ENCODE peak calls at places on chromosome X, in five cellular contexts. G is HFF-Myc; I is activated CD4-positive, alpha-beta T cell treated with anti-CD3 and anti-CD28 coated beads, Interleukin-2, amount 50 U/mL, for 1 hour; Z is AG08396; Y is stimulated activated CD4-positive, alpha-beta T cell treated with anti-CD3 and anti-CD28 coated beads, Interleukin-1b, Interleukin-23, amount 100 ng/mL, for 48 hours. L is an unnamed sample.
A peak's percentile ranks its signal among the peaks of the same experiment; 100 is the strongest.

GRCh38 chrX:22338740-22339139 is 66.0 kb downstream of the CBLL2 start:
- DNase-seq in G (no peak), Z (no peak), Y (no peak), I (no peak), L (no peak)

GRCh38 chrX:41688835-41689234 is at the start of gene GPR34:
- DNase-seq in I (no peak), Z (no peak), Y (peak; percentile 3), G (no peak), L (no peak)

GRCh38 chrX:13469963-13470679 is 99.3 kb upstream of the EGFL6 start:
- DNase-seq in Y (no peak), Z (peak; percentile 25), G (no peak), I (no peak), L (no peak)

GRCh38 chrX:32530802-32531403 is 680.4 kb downstream of the DMD start:
- DNase-seq in I (no peak), G (no peak), Y (no peak), Z (peak; percentile 5), L (no peak)

GRCh38 chrX:125203379-125203736 is 116.3 kb upstream of the TEX13C start:
- DNase-seq in G (no peak), I (no peak), Y (no peak), Z (no peak), L (no peak)

GRCh38 chrX:10989386-10989785 is 121.7 kb upstream of the HCCS start:
- DNase-seq in Y (no peak), G (no peak), Z (no peak), I (no peak), L (no peak)

GRCh38 chrX:136121788-136122187 is 25.5 kb upstream of the FHL1 start:
- DNase-seq in G (no peak), Z (no peak), Y (no peak), I (no peak), L (no peak)

GRCh38 chrX:134600714-134601113 is 57.6 kb downstream of the PLAC1 start:
- DNase-seq in Y (no peak), G (no peak), I (no peak), Z (no peak), L (no peak)

GRCh38 chrX:42093756-42094155 is 170.4 kb upstream of the CASK start:
- DNase-seq in Y (peak; percentile 7), G (no peak), Z (no peak), I (no peak), L (no peak)

GRCh38 chrX:105228602-105229001 is 8.1 kb upstream of the TEX13A start:
- DNase-seq in Y (no peak), Z (no peak), G (no peak), I (no peak), L (no peak)

GRCh38 chrX:9882669-9883446 is 84.3 kb upstream of the CLDN34 start:
- DNase-seq in I (no peak), Y (no peak), Z (no peak), G (no peak), L (no peak)

GRCh38 chrX:39756086-39756883 is 341.5 kb downstream of the BCOR start:
- DNase-seq in G (no peak), I (no peak), Y (no peak), Z (no peak), L (no peak)

L was measured in AG09309.